ENCODE peak calls at places on chromosomes 6 and 20, in six cellular contexts. One of them, this sample, is unnamed. For H3K4me1, the result is how much of the 10 kb centered on the place peaks cover.

GRCh38 chr6:6665505-6665904 is 77.0 kb downstream of the LY86 start:
- DNase-seq in endothelial cell of umbilical vein: peak
- DNase-seq in IMR-90: no peak
- DNase-seq in testis: no peak
- DNase-seq in heart left ventricle: no peak
- DNase-seq in spleen: no peak
- DNase-seq in this sample: no peak

GRCh38 chr6:46221221-46221793 is 50.5 kb upstream of the ENPP5 start:
- DNase-seq in IMR-90: peak
- DNase-seq in testis: no peak
- DNase-seq in spleen: no peak
- DNase-seq in heart left ventricle: no peak
- DNase-seq in endothelial cell of umbilical vein: peak
- DNase-seq in this sample: no peak

GRCh38 chr6:64294034-64294433 is 658.4 kb downstream of the PHF3 start:
- DNase-seq in endothelial cell of umbilical vein: no peak
- DNase-seq in heart left ventricle: no peak
- DNase-seq in spleen: no peak
- DNase-seq in testis: no peak
- DNase-seq in IMR-90: peak
- DNase-seq in this sample: no peak

GRCh38 chr20:47427067-47427466 is 70.6 kb upstream of the ZMYND8 start:
- DNase-seq in spleen: no peak
- DNase-seq in testis: no peak
- DNase-seq in heart left ventricle: no peak
- DNase-seq in IMR-90: no peak
- DNase-seq in endothelial cell of umbilical vein: no peak
- DNase-seq in this sample: no peak

GRCh38 chr6:170026272-170027110 is 264.4 kb downstream of the DLL1 start:
- DNase-seq in endothelial cell of umbilical vein: no peak
- DNase-seq in heart left ventricle: no peak
- DNase-seq in IMR-90: no peak
- DNase-seq in spleen: peak
- DNase-seq in testis: peak
- DNase-seq in this sample: peak

GRCh38 chr20:47612670-47613069 is 111.0 kb downstream of the NCOA3 start:
- DNase-seq in heart left ventricle: no peak
- DNase-seq in testis: no peak
- DNase-seq in IMR-90: no peak
- DNase-seq in endothelial cell of umbilical vein: peak
- DNase-seq in spleen: no peak
- DNase-seq in this sample: no peak

GRCh38 chr6:63764318-63764916 is 128.8 kb downstream of the PHF3 start:
- DNase-seq in heart left ventricle: no peak
- DNase-seq in testis: no peak
- DNase-seq in spleen: no peak
- DNase-seq in IMR-90: peak
- DNase-seq in endothelial cell of umbilical vein: peak
- DNase-seq in this sample: no peak

GRCh38 chr20:52031574-52032303 is 159.8 kb downstream of the ZFP64 start:
- DNase-seq in endothelial cell of umbilical vein: peak
- DNase-seq in heart left ventricle: no peak
- DNase-seq in testis: no peak
- DNase-seq in IMR-90: peak
- DNase-seq in spleen: no peak
- DNase-seq in this sample: peak

GRCh38 chr6:57173056-57173885 is 1.1 kb downstream of the BAG2 start:
- DNase-seq in IMR-90: peak
- DNase-seq in spleen: peak
- DNase-seq in heart left ventricle: peak
- DNase-seq in testis: peak
- DNase-seq in endothelial cell of umbilical vein: no peak
- DNase-seq in this sample: no peak

GRCh38 chr20:57788936-57789613 is 79.3 kb upstream of the PMEPA1 start:
- DNase-seq in testis: no peak
- DNase-seq in spleen: peak
- DNase-seq in endothelial cell of umbilical vein: no peak
- DNase-seq in IMR-90: no peak
- DNase-seq in heart left ventricle: no peak
- DNase-seq in this sample: no peak

GRCh38 chr6:22240025-22240424 is 56.8 kb downstream of the PRL start:
- DNase-seq in spleen: no peak
- DNase-seq in endothelial cell of umbilical vein: no peak
- DNase-seq in testis: no peak
- DNase-seq in IMR-90: no peak
- DNase-seq in heart left ventricle: no peak
- DNase-seq in this sample: no peak

GRCh38 chr6:118280210-118280609 is 267.9 kb upstream of the PLN start:
- DNase-seq in testis: no peak
- DNase-seq in IMR-90: peak
- DNase-seq in spleen: no peak
- DNase-seq in heart left ventricle: no peak
- DNase-seq in endothelial cell of umbilical vein: no peak
- DNase-seq in this sample: no peak

GRCh38 chr6:54990001-54990400 is 143.4 kb downstream of the FAM83B start:
- DNase-seq in heart left ventricle: no peak
- DNase-seq in endothelial cell of umbilical vein: no peak
- DNase-seq in testis: no peak
- DNase-seq in spleen: no peak
- DNase-seq in IMR-90: peak
- DNase-seq in this sample: no peak

GRCh38 chr6:139708342-139709199 is 334.1 kb upstream of the CITED2 start:
- DNase-seq in testis: no peak
- DNase-seq in heart left ventricle: no peak
- DNase-seq in endothelial cell of umbilical vein: peak
- DNase-seq in spleen: no peak
- DNase-seq in IMR-90: peak
- DNase-seq in this sample: no peak

GRCh38 chr6:113416166-113416565 is 441.0 kb upstream of the MARCKS start:
- DNase-seq in heart left ventricle: no peak
- DNase-seq in IMR-90: peak
- DNase-seq in spleen: no peak
- DNase-seq in testis: no peak
- DNase-seq in endothelial cell of umbilical vein: no peak
- DNase-seq in this sample: no peak

GRCh38 chr6:42901538-42901957 is 14.3 kb upstream of the PTCRA start:
- DNase-seq in heart left ventricle: peak
- DNase-seq in spleen: peak
- DNase-seq in endothelial cell of umbilical vein: peak
- DNase-seq in IMR-90: peak
- DNase-seq in testis: peak
- DNase-seq in this sample: peak

GRCh38 chr20:62601172-62601571 is 41.1 kb upstream of the SLCO4A1 start:
- DNase-seq in spleen: no peak
- DNase-seq in heart left ventricle: no peak
- DNase-seq in endothelial cell of umbilical vein: no peak
- DNase-seq in testis: no peak
- DNase-seq in IMR-90: no peak
- DNase-seq in this sample: no peak

GRCh38 chr20:18224968-18225568 is 63.3 kb upstream of the ZNF133 start:
- DNase-seq in testis: peak
- DNase-seq in IMR-90: peak
- DNase-seq in heart left ventricle: no peak
- DNase-seq in endothelial cell of umbilical vein: peak
- DNase-seq in spleen: no peak
- DNase-seq in this sample: peak

GRCh38 chr6:14442250-14442649 is 324.7 kb downstream of the CD83 start:
- DNase-seq in heart left ventricle: no peak
- DNase-seq in spleen: no peak
- DNase-seq in testis: no peak
- DNase-seq in IMR-90: no peak
- DNase-seq in endothelial cell of umbilical vein: no peak
- DNase-seq in this sample: no peak

GRCh38 chr20:34713194-34713943 is 9.2 kb downstream of the TP53INP2 start:
- DNase-seq in IMR-90: peak
- DNase-seq in testis: peak
- DNase-seq in spleen: no peak
- DNase-seq in heart left ventricle: no peak
- DNase-seq in endothelial cell of umbilical vein: peak
- DNase-seq in this sample: no peak

GRCh38 chr6:148700713-148701392 is 46.0 kb upstream of the UST start:
- DNase-seq in IMR-90: peak
- DNase-seq in spleen: no peak
- DNase-seq in testis: no peak
- DNase-seq in endothelial cell of umbilical vein: no peak
- DNase-seq in heart left ventricle: no peak
- DNase-seq in this sample: no peak

GRCh38 chr6:6747371-6747770 is 158.9 kb downstream of the LY86 start:
- DNase-seq in heart left ventricle: no peak
- DNase-seq in IMR-90: no peak
- DNase-seq in spleen: no peak
- DNase-seq in endothelial cell of umbilical vein: no peak
- DNase-seq in testis: no peak
- DNase-seq in this sample: no peak

GRCh38 chr6:3535716-3536435 is 79.0 kb upstream of the SLC22A23 start:
- DNase-seq in spleen: no peak
- DNase-seq in testis: no peak
- DNase-seq in heart left ventricle: no peak
- DNase-seq in endothelial cell of umbilical vein: no peak
- DNase-seq in IMR-90: no peak
- DNase-seq in this sample: no peak

GRCh38 chr6:125275779-125276178 is 26.0 kb downstream of the HDDC2 start:
- DNase-seq in testis: no peak
- DNase-seq in IMR-90: no peak
- DNase-seq in heart left ventricle: no peak
- DNase-seq in spleen: no peak
- DNase-seq in endothelial cell of umbilical vein: no peak
- DNase-seq in this sample: no peak

GRCh38 chr6:125271486-125272159 is 30.1 kb downstream of the HDDC2 start:
- DNase-seq in heart left ventricle: no peak
- DNase-seq in testis: no peak
- DNase-seq in endothelial cell of umbilical vein: no peak
- DNase-seq in spleen: no peak
- DNase-seq in IMR-90: no peak
- DNase-seq in this sample: no peak

GRCh38 chr6:125274935-125275334 is 26.8 kb downstream of the HDDC2 start:
- DNase-seq in endothelial cell of umbilical vein: no peak
- DNase-seq in IMR-90: no peak
- DNase-seq in spleen: no peak
- DNase-seq in testis: no peak
- DNase-seq in heart left ventricle: no peak
- DNase-seq in this sample: no peak

GRCh38 chr6:125273251-125273650 is 28.5 kb downstream of the HDDC2 start:
- DNase-seq in IMR-90: no peak
- DNase-seq in heart left ventricle: no peak
- DNase-seq in endothelial cell of umbilical vein: no peak
- DNase-seq in spleen: no peak
- DNase-seq in testis: no peak
- DNase-seq in this sample: no peak

GRCh38 chr6:125273965-125274364 is 27.8 kb downstream of the HDDC2 start:
- DNase-seq in IMR-90: peak
- DNase-seq in testis: no peak
- DNase-seq in endothelial cell of umbilical vein: no peak
- DNase-seq in spleen: no peak
- DNase-seq in heart left ventricle: no peak
- DNase-seq in this sample: no peak
- TF ChIP-seq CTCF in IMR-90: no peak
- TF ChIP-seq CTCF in testis: no peak
- TF ChIP-seq CTCF in endothelial cell of umbilical vein: no peak
- TF ChIP-seq CTCF in spleen: no peak
- TF ChIP-seq CTCF in heart left ventricle: no peak
- TF ChIP-seq CTCF in this sample: no peak

GRCh38 chr20:43318749-43319148 is 129.0 kb upstream of the PTPRT start:
- DNase-seq in endothelial cell of umbilical vein: no peak
- DNase-seq in heart left ventricle: no peak
- DNase-seq in IMR-90: no peak
- DNase-seq in spleen: no peak
- DNase-seq in testis: no peak
- DNase-seq in this sample: no peak
- TF ChIP-seq POLR2A in endothelial cell of umbilical vein: no peak
- TF ChIP-seq POLR2A in heart left ventricle: no peak
- TF ChIP-seq POLR2A in IMR-90: no peak
- TF ChIP-seq POLR2A in spleen: no peak
- TF ChIP-seq POLR2A in testis: no peak
- TF ChIP-seq POLR2A in this sample: no peak

GRCh38 chr6:166615059-166615770 is 11.8 kb downstream of the RPS6KA2 start:
- DNase-seq in testis: peak
- DNase-seq in IMR-90: no peak
- DNase-seq in endothelial cell of umbilical vein: peak
- DNase-seq in spleen: no peak
- DNase-seq in heart left ventricle: no peak
- DNase-seq in this sample: no peak

GRCh38 chr6:166618866-166619761 is 7.9 kb downstream of the RPS6KA2 start:
- DNase-seq in endothelial cell of umbilical vein: no peak
- DNase-seq in spleen: no peak
- DNase-seq in IMR-90: peak
- DNase-seq in heart left ventricle: no peak
- DNase-seq in testis: no peak
- DNase-seq in this sample: no peak

GRCh38 chr6:166616261-166617226 is 10.5 kb downstream of the RPS6KA2 start:
- DNase-seq in spleen: no peak
- DNase-seq in endothelial cell of umbilical vein: no peak
- DNase-seq in heart left ventricle: no peak
- DNase-seq in testis: no peak
- DNase-seq in IMR-90: no peak
- DNase-seq in this sample: peak

GRCh38 chr6:166618251-166618650 is 8.8 kb downstream of the RPS6KA2 start:
- DNase-seq in testis: no peak
- DNase-seq in heart left ventricle: no peak
- DNase-seq in endothelial cell of umbilical vein: no peak
- DNase-seq in spleen: no peak
- DNase-seq in IMR-90: no peak
- DNase-seq in this sample: no peak

GRCh38 chr6:166617359-166617758 is 9.7 kb downstream of the RPS6KA2 start:
- DNase-seq in endothelial cell of umbilical vein: no peak
- DNase-seq in spleen: no peak
- DNase-seq in IMR-90: no peak
- DNase-seq in heart left ventricle: no peak
- DNase-seq in testis: no peak
- DNase-seq in this sample: no peak
- H3K4me1 ChIP-seq in endothelial cell of umbilical vein: half or more
- H3K4me1 ChIP-seq in spleen: under half
- H3K4me1 ChIP-seq in IMR-90: under half
- H3K4me1 ChIP-seq in heart left ventricle: half or more
- H3K4me1 ChIP-seq in testis: under half
- H3K4me1 ChIP-seq in this sample: under half

GRCh38 chr6:102701019-102701418 is 1307.5 kb downstream of the GRIK2 start:
- DNase-seq in heart left ventricle: no peak
- DNase-seq in endothelial cell of umbilical vein: no peak
- DNase-seq in spleen: no peak
- DNase-seq in IMR-90: no peak
- DNase-seq in testis: no peak
- DNase-seq in this sample: no peak
- TF ChIP-seq CTCF in heart left ventricle: no peak
- TF ChIP-seq CTCF in endothelial cell of umbilical vein: no peak
- TF ChIP-seq CTCF in spleen: no peak
- TF ChIP-seq CTCF in IMR-90: no peak
- TF ChIP-seq CTCF in testis: no peak
- TF ChIP-seq CTCF in this sample: no peak